ENCODE peak calls at places on chromosomes 2 and 18, in nine cellular contexts. One of them, this sample, is unnamed. For H3K4me1, the result is how much of the 10 kb centered on the place peaks cover.

GRCh38 chr2:119491776-119492525 is 32.3 kb downstream of the SCTR start:
- DNase-seq in lung: peak
- DNase-seq in tibial artery: no peak
- DNase-seq in hepatocyte: peak
- DNase-seq in effector memory CD4-positive, alpha-beta T cell: no peak
- DNase-seq in breast epithelium: no peak
- DNase-seq in A549: peak
- DNase-seq in lower lobe of right lung: no peak
- DNase-seq in right lobe of liver: no peak
- DNase-seq in this sample: peak

GRCh38 chr2:134369220-134369902 is 115.5 kb downstream of the MGAT5 start:
- DNase-seq in hepatocyte: no peak
- DNase-seq in A549: no peak
- DNase-seq in effector memory CD4-positive, alpha-beta T cell: no peak
- DNase-seq in tibial artery: no peak
- DNase-seq in breast epithelium: no peak
- DNase-seq in lower lobe of right lung: no peak
- DNase-seq in right lobe of liver: no peak
- DNase-seq in lung: no peak
- DNase-seq in this sample: no peak

GRCh38 chr2:88080545-88080944 is 12.9 kb downstream of the SMYD1 start:
- DNase-seq in breast epithelium: no peak
- DNase-seq in tibial artery: no peak
- DNase-seq in effector memory CD4-positive, alpha-beta T cell: no peak
- DNase-seq in right lobe of liver: no peak
- DNase-seq in lung: no peak
- DNase-seq in lower lobe of right lung: no peak
- DNase-seq in hepatocyte: no peak
- DNase-seq in A549: no peak
- DNase-seq in this sample: no peak

GRCh38 chr2:133733856-133734255 is 165.6 kb upstream of the NCKAP5 start:
- DNase-seq in effector memory CD4-positive, alpha-beta T cell: no peak
- DNase-seq in A549: no peak
- DNase-seq in hepatocyte: no peak
- DNase-seq in tibial artery: no peak
- DNase-seq in lower lobe of right lung: no peak
- DNase-seq in right lobe of liver: no peak
- DNase-seq in lung: no peak
- DNase-seq in breast epithelium: no peak
- DNase-seq in this sample: no peak

GRCh38 chr2:67701011-67701410 is 303.9 kb downstream of the ETAA1 start:
- DNase-seq in lung: no peak
- DNase-seq in A549: no peak
- DNase-seq in right lobe of liver: no peak
- DNase-seq in effector memory CD4-positive, alpha-beta T cell: no peak
- DNase-seq in hepatocyte: no peak
- DNase-seq in breast epithelium: no peak
- DNase-seq in tibial artery: no peak
- DNase-seq in lower lobe of right lung: no peak
- DNase-seq in this sample: no peak

GRCh38 chr18:12014976-12015696 is 33.8 kb downstream of the IMPA2 start:
- DNase-seq in right lobe of liver: no peak
- DNase-seq in lower lobe of right lung: peak
- DNase-seq in tibial artery: no peak
- DNase-seq in breast epithelium: no peak
- DNase-seq in hepatocyte: no peak
- DNase-seq in lung: no peak
- DNase-seq in effector memory CD4-positive, alpha-beta T cell: no peak
- DNase-seq in A549: no peak
- DNase-seq in this sample: no peak

GRCh38 chr18:51361130-51361860 is 163.8 kb upstream of the MEX3C start:
- DNase-seq in A549: no peak
- DNase-seq in hepatocyte: peak
- DNase-seq in tibial artery: no peak
- DNase-seq in breast epithelium: no peak
- DNase-seq in right lobe of liver: no peak
- DNase-seq in effector memory CD4-positive, alpha-beta T cell: no peak
- DNase-seq in lung: no peak
- DNase-seq in lower lobe of right lung: no peak
- DNase-seq in this sample: peak

GRCh38 chr2:176161817-176162626 is 4.9 kb downstream of the HOXD3 start:
- DNase-seq in lung: no peak
- DNase-seq in effector memory CD4-positive, alpha-beta T cell: no peak
- DNase-seq in lower lobe of right lung: no peak
- DNase-seq in right lobe of liver: no peak
- DNase-seq in tibial artery: no peak
- DNase-seq in breast epithelium: no peak
- DNase-seq in hepatocyte: no peak
- DNase-seq in A549: no peak
- DNase-seq in this sample: peak

GRCh38 chr2:28533021-28533420 is 37.2 kb downstream of the PLB1 start:
- DNase-seq in lower lobe of right lung: no peak
- DNase-seq in right lobe of liver: no peak
- DNase-seq in hepatocyte: no peak
- DNase-seq in breast epithelium: no peak
- DNase-seq in effector memory CD4-positive, alpha-beta T cell: no peak
- DNase-seq in lung: no peak
- DNase-seq in tibial artery: no peak
- DNase-seq in A549: no peak
- DNase-seq in this sample: no peak

GRCh38 chr2:11344956-11345671 is 678 bp upstream of the ROCK2 start:
- DNase-seq in tibial artery: peak
- DNase-seq in A549: peak
- DNase-seq in hepatocyte: peak
- DNase-seq in right lobe of liver: peak
- DNase-seq in lower lobe of right lung: peak
- DNase-seq in lung: peak
- DNase-seq in breast epithelium: no peak
- DNase-seq in effector memory CD4-positive, alpha-beta T cell: no peak
- DNase-seq in this sample: no peak

GRCh38 chr18:60667016-60667415 is 294.4 kb upstream of the MC4R start:
- DNase-seq in effector memory CD4-positive, alpha-beta T cell: no peak
- DNase-seq in tibial artery: no peak
- DNase-seq in lung: no peak
- DNase-seq in right lobe of liver: no peak
- DNase-seq in breast epithelium: no peak
- DNase-seq in A549: no peak
- DNase-seq in lower lobe of right lung: no peak
- DNase-seq in hepatocyte: no peak
- DNase-seq in this sample: no peak

GRCh38 chr18:50855976-50856772 is 22.7 kb upstream of the ME2 start:
- DNase-seq in lower lobe of right lung: no peak
- DNase-seq in tibial artery: no peak
- DNase-seq in A549: no peak
- DNase-seq in right lobe of liver: no peak
- DNase-seq in effector memory CD4-positive, alpha-beta T cell: no peak
- DNase-seq in breast epithelium: no peak
- DNase-seq in lung: no peak
- DNase-seq in hepatocyte: no peak
- DNase-seq in this sample: no peak

GRCh38 chr2:179263015-179263414 is 1.6 kb downstream of the SESTD1 start:
- DNase-seq in effector memory CD4-positive, alpha-beta T cell: no peak
- DNase-seq in hepatocyte: no peak
- DNase-seq in tibial artery: no peak
- DNase-seq in right lobe of liver: no peak
- DNase-seq in A549: peak
- DNase-seq in breast epithelium: no peak
- DNase-seq in lung: no peak
- DNase-seq in lower lobe of right lung: no peak
- DNase-seq in this sample: peak

DNA sequence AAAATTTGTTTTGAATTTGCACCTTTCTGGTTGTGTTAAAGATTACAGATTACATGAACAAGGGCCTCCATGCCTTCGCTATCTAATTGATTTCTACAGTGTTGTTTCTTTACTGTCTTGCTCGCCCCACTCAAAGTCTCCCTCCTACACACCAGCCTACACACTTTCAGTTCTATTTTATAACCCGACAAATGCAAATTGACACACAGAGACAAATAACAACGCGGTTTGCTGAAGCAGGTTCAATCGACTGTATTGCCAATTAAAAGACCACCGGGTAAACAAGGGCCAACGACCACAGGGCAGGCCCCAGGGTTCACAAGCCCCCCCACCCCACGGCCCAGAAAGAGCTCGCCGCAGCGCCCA is 866 bp downstream of the STARD7 start:
- DNase-seq in tibial artery: no peak
- DNase-seq in A549: no peak
- DNase-seq in hepatocyte: no peak
- DNase-seq in right lobe of liver: no peak
- DNase-seq in effector memory CD4-positive, alpha-beta T cell: no peak
- DNase-seq in lower lobe of right lung: no peak
- DNase-seq in breast epithelium: no peak
- DNase-seq in lung: no peak
- DNase-seq in this sample: no peak
- H3K4me1 ChIP-seq in tibial artery: under half
- H3K4me1 ChIP-seq in A549: under half
- H3K4me1 ChIP-seq in hepatocyte: under half
- H3K4me1 ChIP-seq in right lobe of liver: under half
- H3K4me1 ChIP-seq in effector memory CD4-positive, alpha-beta T cell: under half
- H3K4me1 ChIP-seq in lower lobe of right lung: half or more
- H3K4me1 ChIP-seq in breast epithelium: under half
- H3K4me1 ChIP-seq in lung: under half
- H3K4me1 ChIP-seq in this sample: under half

GRCh38 chr2:187956906-187957534 is 334.7 kb upstream of the GULP1 start:
- DNase-seq in breast epithelium: no peak
- DNase-seq in lower lobe of right lung: no peak
- DNase-seq in hepatocyte: no peak
- DNase-seq in A549: no peak
- DNase-seq in effector memory CD4-positive, alpha-beta T cell: no peak
- DNase-seq in tibial artery: no peak
- DNase-seq in right lobe of liver: no peak
- DNase-seq in lung: no peak
- DNase-seq in this sample: no peak
- H3K27ac ChIP-seq in breast epithelium: no peak
- H3K27ac ChIP-seq in lower lobe of right lung: no peak
- H3K27ac ChIP-seq in hepatocyte: no peak
- H3K27ac ChIP-seq in A549: no peak
- H3K27ac ChIP-seq in effector memory CD4-positive, alpha-beta T cell: no peak
- H3K27ac ChIP-seq in tibial artery: peak
- H3K27ac ChIP-seq in right lobe of liver: no peak
- H3K27ac ChIP-seq in lung: no peak
- H3K27ac ChIP-seq in this sample: no peak

GRCh38 chr2:216741223-216741593 is 45.9 kb upstream of the IGFBP5 start:
- DNase-seq in effector memory CD4-positive, alpha-beta T cell: no peak
- DNase-seq in breast epithelium: no peak
- DNase-seq in hepatocyte: no peak
- DNase-seq in lung: no peak
- DNase-seq in tibial artery: no peak
- DNase-seq in A549: no peak
- DNase-seq in right lobe of liver: no peak
- DNase-seq in lower lobe of right lung: no peak
- DNase-seq in this sample: no peak
- H3K4me1 ChIP-seq in effector memory CD4-positive, alpha-beta T cell: under half
- H3K4me1 ChIP-seq in breast epithelium: under half
- H3K4me1 ChIP-seq in hepatocyte: under half
- H3K4me1 ChIP-seq in lung: under half
- H3K4me1 ChIP-seq in tibial artery: under half
- H3K4me1 ChIP-seq in A549: under half
- H3K4me1 ChIP-seq in right lobe of liver: under half
- H3K4me1 ChIP-seq in lower lobe of right lung: under half
- H3K4me1 ChIP-seq in this sample: under half

GRCh38 chr2:108080177-108080576 is 93.9 kb downstream of the SLC5A7 start:
- DNase-seq in effector memory CD4-positive, alpha-beta T cell: no peak
- DNase-seq in breast epithelium: no peak
- DNase-seq in A549: no peak
- DNase-seq in lower lobe of right lung: no peak
- DNase-seq in tibial artery: no peak
- DNase-seq in lung: no peak
- DNase-seq in hepatocyte: no peak
- DNase-seq in right lobe of liver: no peak
- DNase-seq in this sample: no peak
- H3K27ac ChIP-seq in effector memory CD4-positive, alpha-beta T cell: no peak
- H3K27ac ChIP-seq in breast epithelium: no peak
- H3K27ac ChIP-seq in A549: no peak
- H3K27ac ChIP-seq in lower lobe of right lung: no peak
- H3K27ac ChIP-seq in tibial artery: no peak
- H3K27ac ChIP-seq in lung: no peak
- H3K27ac ChIP-seq in hepatocyte: no peak
- H3K27ac ChIP-seq in right lobe of liver: no peak
- H3K27ac ChIP-seq in this sample: no peak

GRCh38 chr2:205706769-205707375 is 24.6 kb downstream of the NRP2 start:
- DNase-seq in lower lobe of right lung: peak
- DNase-seq in A549: peak
- DNase-seq in effector memory CD4-positive, alpha-beta T cell: no peak
- DNase-seq in breast epithelium: no peak
- DNase-seq in tibial artery: peak
- DNase-seq in lung: no peak
- DNase-seq in hepatocyte: peak
- DNase-seq in right lobe of liver: peak
- DNase-seq in this sample: peak
- H3K4me1 ChIP-seq in lower lobe of right lung: half or more
- H3K4me1 ChIP-seq in A549: half or more
- H3K4me1 ChIP-seq in effector memory CD4-positive, alpha-beta T cell: under half
- H3K4me1 ChIP-seq in breast epithelium: under half
- H3K4me1 ChIP-seq in tibial artery: under half
- H3K4me1 ChIP-seq in lung: under half
- H3K4me1 ChIP-seq in hepatocyte: under half
- H3K4me1 ChIP-seq in right lobe of liver: under half
- H3K4me1 ChIP-seq in this sample: under half

DNA sequence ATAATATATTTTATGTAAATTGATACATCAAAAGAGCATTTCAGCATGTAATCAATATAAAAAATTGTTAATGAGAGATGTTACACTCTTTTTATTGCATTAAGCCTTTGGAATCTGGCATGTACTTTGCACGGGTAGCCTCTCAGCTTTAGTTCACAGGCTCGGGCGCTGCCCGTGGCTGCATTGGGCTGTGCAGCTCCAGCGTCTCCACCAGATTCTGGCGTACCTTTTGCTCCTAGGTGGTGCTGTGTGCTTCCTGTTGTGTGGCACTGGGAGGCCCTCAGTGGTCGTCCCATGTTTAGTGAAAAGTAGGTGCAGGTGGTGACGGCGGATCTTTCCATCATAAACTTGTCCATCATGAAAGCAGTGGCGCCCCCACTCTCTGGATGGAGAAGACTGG is 24.4 kb downstream of the LRRFIP1 start:
- DNase-seq in lower lobe of right lung: no peak
- DNase-seq in A549: no peak
- DNase-seq in lung: no peak
- DNase-seq in effector memory CD4-positive, alpha-beta T cell: no peak
- DNase-seq in tibial artery: no peak
- DNase-seq in breast epithelium: no peak
- DNase-seq in hepatocyte: no peak
- DNase-seq in right lobe of liver: no peak
- DNase-seq in this sample: no peak
- H3K27ac ChIP-seq in lower lobe of right lung: no peak
- H3K27ac ChIP-seq in A549: no peak
- H3K27ac ChIP-seq in lung: no peak
- H3K27ac ChIP-seq in effector memory CD4-positive, alpha-beta T cell: no peak
- H3K27ac ChIP-seq in tibial artery: no peak
- H3K27ac ChIP-seq in breast epithelium: no peak
- H3K27ac ChIP-seq in hepatocyte: no peak
- H3K27ac ChIP-seq in right lobe of liver: peak
- H3K27ac ChIP-seq in this sample: no peak

GRCh38 chr2:46306320-46306719 is 9.1 kb downstream of the EPAS1 start:
- DNase-seq in breast epithelium: no peak
- DNase-seq in right lobe of liver: no peak
- DNase-seq in hepatocyte: peak
- DNase-seq in lung: no peak
- DNase-seq in effector memory CD4-positive, alpha-beta T cell: no peak
- DNase-seq in A549: peak
- DNase-seq in lower lobe of right lung: no peak
- DNase-seq in tibial artery: no peak
- DNase-seq in this sample: no peak
- H3K4me1 ChIP-seq in breast epithelium: under half
- H3K4me1 ChIP-seq in right lobe of liver: under half
- H3K4me1 ChIP-seq in hepatocyte: half or more
- H3K4me1 ChIP-seq in lung: under half
- H3K4me1 ChIP-seq in effector memory CD4-positive, alpha-beta T cell: under half
- H3K4me1 ChIP-seq in A549: half or more
- H3K4me1 ChIP-seq in lower lobe of right lung: half or more
- H3K4me1 ChIP-seq in tibial artery: half or more
- H3K4me1 ChIP-seq in this sample: under half